ENCODE peak calls at places on chromosome 18, in four cellular contexts. V is choroid plexus epithelial cell, J is fibroblast of the aortic adventitia, D is left lung. N is an unnamed sample.

GRCh38 chr18:51188024-51188701 is 9.3 kb downstream of the MEX3C start:
- DNase-seq in V (no peak), D (no peak), J (no peak), N (no peak)

GRCh38 chr18:63887424-63887823 is at the start of gene SERPINB2:
- DNase-seq in D (no peak), V (no peak), J (peak), N (no peak)

GRCh38 chr18:48541026-48541746 is 2.4 kb downstream of the CTIF start:
- DNase-seq in V (peak), D (peak), J (peak), N (peak)

GRCh38 chr18:8800445-8800844 is 95.1 kb downstream of the MTCL1 start:
- DNase-seq in D (no peak), V (peak), J (peak), N (no peak)

GRCh38 chr18:59458575-59458974 is 99.5 kb upstream of the LMAN1 start:
- DNase-seq in J (peak), V (no peak), D (no peak), N (no peak)

GRCh38 chr18:28529644-28530043 is 352.7 kb upstream of the CDH2 start:
- DNase-seq in J (no peak), V (no peak), D (no peak), N (no peak)

GRCh38 chr18:29912351-29912750 is 1130.2 kb downstream of the DSC3 start:
- DNase-seq in D (no peak), J (no peak), V (no peak), N (no peak)

GRCh38 chr18:22674300-22674699 is 256.6 kb upstream of the CTAGE1 start:
- DNase-seq in J (peak), D (no peak), V (peak), N (no peak)

GRCh38 chr18:43012951-43013350 is 102.5 kb downstream of the RIT2 start:
- DNase-seq in D (no peak), V (peak), J (no peak), N (no peak)

GRCh38 chr18:13014818-13015217 is 23.7 kb downstream of the CEP192 start:
- DNase-seq in V (no peak), J (no peak), D (no peak), N (no peak)

GRCh38 chr18:62485684-62486083 is 37.1 kb upstream of the ZCCHC2 start:
- DNase-seq in V (peak), D (no peak), J (peak), N (peak)

GRCh38 chr18:23943903-23944624 is 70.5 kb upstream of the TTC39C start:
- DNase-seq in D (no peak), J (peak), V (peak), N (no peak)

GRCh38 chr18:67813380-67814028 is 297.0 kb upstream of the DSEL start:
- DNase-seq in D (no peak), J (no peak), V (peak), N (no peak)

GRCh38 chr18:2914844-2915243 is 68.0 kb downstream of the EMILIN2 start:
- DNase-seq in J (no peak), D (no peak), V (no peak), N (no peak)

GRCh38 chr18:79598046-79598884 is 81.3 kb upstream of the CTDP1 start:
- DNase-seq in D (peak), V (no peak), J (no peak), N (peak)

GRCh38 chr18:79569720-79570119 is 109.9 kb upstream of the CTDP1 start:
- DNase-seq in D (peak), V (no peak), J (no peak), N (peak)

GRCh38 chr18:52054301-52054700 is 285.7 kb upstream of the DCC start:
- DNase-seq in V (no peak), J (no peak), D (no peak), N (no peak)

GRCh38 chr18:11040823-11041712 is 108.3 kb downstream of the PIEZO2 start:
- DNase-seq in V (peak), J (peak), D (no peak), N (no peak)

GRCh38 chr18:5986257-5986909 is 91.1 kb upstream of the TMEM200C start:
- DNase-seq in J (no peak), V (no peak), D (no peak), N (no peak)

GRCh38 chr18:34970106-34970505 is 71.1 kb upstream of the MAPRE2 start:
- DNase-seq in V (peak), J (peak), D (no peak), N (no peak)

GRCh38 chr18:23828426-23828825 is 139.2 kb downstream of the LAMA3 start:
- DNase-seq in V (peak), D (no peak), J (peak), N (no peak)

GRCh38 chr18:57908092-57908491 is 105.0 kb upstream of the ATP8B1 start:
- DNase-seq in D (no peak), V (no peak), J (no peak), N (no peak)

GRCh38 chr18:57913686-57914085 is 110.6 kb upstream of the ATP8B1 start:
- DNase-seq in V (no peak), D (no peak), J (no peak), N (no peak)

GRCh38 chr18:57910134-57910533 is 107.0 kb upstream of the ATP8B1 start:
- DNase-seq in J (no peak), D (no peak), V (peak), N (no peak)

GRCh38 chr18:57909620-57910019 is 106.5 kb upstream of the ATP8B1 start:
- DNase-seq in V (peak), J (peak), D (no peak), N (no peak)

DNA sequence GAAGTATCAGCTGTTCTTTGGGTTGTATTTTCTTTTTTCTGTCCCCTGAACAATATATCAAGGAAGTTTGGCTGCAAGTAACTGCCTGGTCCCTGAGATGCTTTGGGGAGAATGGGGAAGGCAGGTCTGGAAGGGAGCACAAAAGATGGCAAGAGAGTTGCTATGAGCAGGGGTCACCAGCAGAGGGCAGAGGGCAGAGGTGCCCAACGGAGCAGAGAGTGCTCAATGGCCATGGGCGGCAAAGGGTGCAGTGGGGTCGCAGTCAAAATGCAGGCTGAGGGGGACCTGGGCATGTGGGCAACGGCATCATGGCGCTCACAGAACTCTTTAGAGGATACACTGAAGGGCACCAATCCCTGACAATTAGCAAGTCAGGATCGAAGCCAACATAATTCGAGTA is 107.7 kb upstream of the ATP8B1 start:
- DNase-seq in V (no peak), D (no peak), J (no peak), N (no peak)
- TF ChIP-seq CTCF in V (peak), D (no peak), J (peak), N (peak)

DNA sequence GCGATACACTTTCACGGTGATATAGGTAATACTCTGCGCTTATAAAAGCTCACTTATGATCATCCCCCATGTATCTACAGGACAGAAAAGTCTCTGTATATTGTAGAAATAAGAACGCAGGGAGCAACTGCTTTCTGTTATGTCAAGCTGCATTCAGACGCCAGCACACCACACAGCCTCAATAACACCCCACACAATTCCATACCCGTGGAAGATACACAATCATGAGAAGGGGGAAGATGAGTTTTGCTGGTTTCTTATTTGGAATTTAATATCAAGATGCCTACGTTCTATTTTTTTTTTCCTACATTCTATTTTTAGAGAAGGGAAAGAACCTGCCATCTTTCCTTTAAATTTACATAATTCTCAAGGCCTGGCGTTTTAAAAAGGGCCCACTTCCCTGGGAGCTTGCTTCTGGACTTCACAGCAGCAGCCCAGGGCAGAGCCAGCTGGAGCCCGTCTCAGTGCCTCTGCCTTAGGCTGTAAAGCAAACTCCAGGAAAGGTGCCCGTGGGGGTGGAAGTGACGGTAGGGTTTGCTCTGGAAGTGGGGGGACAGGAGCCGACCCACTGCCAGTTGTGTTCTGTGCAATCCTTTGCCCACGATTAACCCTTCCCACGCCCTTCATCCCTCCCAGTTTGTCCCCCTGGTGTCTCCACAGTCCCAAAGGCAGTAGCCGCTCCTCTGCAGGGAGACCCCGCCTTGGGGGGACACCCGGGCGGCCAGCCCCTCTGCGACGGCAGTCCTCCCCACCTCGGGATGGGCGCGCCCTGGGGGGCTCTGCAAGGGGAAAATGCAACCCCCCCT is 5.3 kb downstream of the PTGR3 start:
- DNase-seq in D (peak), V (no peak), J (peak), N (peak)
- H3K4me3 ChIP-seq in D (peak), V (peak), J (peak), N (peak)

DNA sequence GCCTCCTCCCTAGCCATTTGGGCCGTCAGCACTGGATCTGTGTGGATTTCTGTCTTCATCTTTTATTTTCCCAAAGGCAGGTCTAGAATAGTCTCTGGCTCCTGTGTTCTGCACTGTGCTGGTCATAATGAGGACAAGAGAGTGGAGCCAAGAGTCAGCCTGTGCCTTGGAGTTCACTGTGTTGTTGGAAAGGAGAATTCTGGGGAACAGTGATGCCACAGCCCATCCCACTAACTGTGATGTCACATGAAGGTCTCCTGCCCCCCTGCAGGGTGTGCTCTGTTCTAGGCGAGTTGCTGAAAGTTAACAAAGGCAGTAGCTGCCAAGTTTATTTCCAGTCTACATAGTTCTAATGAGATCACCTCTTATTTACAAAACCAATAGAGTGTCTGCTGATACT is 248.5 kb downstream of the TPGS2 start:
- DNase-seq in D (no peak), V (peak), J (peak), N (no peak)
- TF ChIP-seq CTCF in D (no peak), V (peak), J (peak), N (no peak)

GRCh38 chr18:36296591-36297418 is 708 bp upstream of the FHOD3 start:
- DNase-seq in J (peak), D (peak), V (peak), N (no peak)

GRCh38 chr18:36297419-36298112 is at the start of gene FHOD3:
- DNase-seq in V (peak), D (peak), J (peak), N (no peak)

GRCh38 chr18:36299010-36299409 is 1.5 kb downstream of the FHOD3 start:
- DNase-seq in V (no peak), J (no peak), D (no peak), N (no peak)

GRCh38 chr18:36300211-36300610 is 2.7 kb downstream of the FHOD3 start:
- DNase-seq in V (no peak), J (no peak), D (no peak), N (no peak)

DNA sequence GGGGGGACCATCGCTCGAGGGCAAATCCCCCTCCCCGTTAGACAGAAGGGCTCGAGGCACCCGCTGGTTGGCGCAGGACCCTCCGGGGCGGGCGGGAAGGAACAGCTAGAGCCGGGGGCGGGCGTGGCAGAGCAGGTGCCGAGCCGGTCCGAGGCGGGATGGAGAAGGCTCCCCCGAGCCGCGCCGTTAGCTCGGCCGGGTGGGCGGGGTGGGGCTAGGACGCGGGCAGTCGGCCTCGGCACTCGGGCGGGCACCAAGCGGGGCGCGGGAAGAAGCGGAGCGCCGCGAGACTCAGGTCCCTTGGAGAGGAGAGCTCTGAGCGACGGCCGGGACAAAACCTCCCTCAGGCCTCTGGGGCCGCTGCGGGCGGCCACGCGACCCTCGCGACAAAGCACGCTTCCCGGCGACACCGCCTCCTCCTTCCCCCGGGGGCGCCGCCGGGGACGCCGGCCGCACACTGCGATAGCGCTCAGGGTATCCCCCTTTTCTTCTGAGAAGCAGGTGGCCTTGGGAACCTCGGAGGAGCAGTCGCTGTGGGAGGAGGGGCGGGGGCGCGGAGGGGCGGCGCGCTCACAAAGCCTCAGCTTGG is 694 bp downstream of the FHOD3 start:
- DNase-seq in J (no peak), D (peak), V (no peak), N (no peak)
- H3K4me3 ChIP-seq in J (peak), D (peak), V (peak), N (peak)

DNA sequence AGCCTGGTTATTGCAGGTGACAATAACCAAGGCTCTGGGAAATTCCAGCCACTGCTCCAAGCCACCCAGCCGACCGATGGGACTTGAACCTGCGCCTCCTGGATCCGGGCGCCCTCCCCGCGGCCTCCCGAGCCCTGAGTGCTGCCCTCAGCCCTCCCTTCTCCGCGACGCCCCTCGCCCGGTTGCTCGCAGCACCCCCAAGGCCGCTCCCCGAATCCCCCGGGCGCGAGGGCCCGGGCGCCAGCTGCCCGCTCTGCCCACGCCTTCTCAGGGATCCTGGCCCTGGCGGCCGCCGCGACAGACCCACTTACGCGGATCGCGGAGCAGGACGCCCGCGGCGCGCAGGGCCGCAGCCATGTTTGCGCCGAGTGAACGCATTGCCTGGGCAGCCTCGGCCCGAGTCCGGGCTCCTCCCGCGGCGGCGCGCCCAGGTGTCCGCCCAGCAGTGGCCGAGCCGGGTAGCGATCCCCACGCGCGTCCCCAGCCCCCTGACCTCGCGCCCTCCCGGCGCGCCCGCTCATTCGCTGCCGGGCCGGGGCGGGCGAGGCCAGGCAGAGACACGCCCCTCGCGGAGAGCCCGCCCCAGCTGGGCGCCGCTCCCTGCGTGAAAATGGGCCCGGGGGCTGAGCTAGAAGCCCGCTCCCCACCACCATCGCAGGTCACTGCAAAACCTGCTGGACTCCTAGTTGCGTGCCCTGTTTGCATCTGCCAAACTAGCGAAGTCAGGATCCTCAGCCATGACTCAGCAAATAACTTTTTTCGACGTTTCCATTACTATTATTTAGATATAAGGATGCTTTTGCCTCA is at the start of gene FECH:
- DNase-seq in J (peak), D (peak), V (peak), N (peak)
- TF ChIP-seq CTCF in J (no peak), D (no peak), V (no peak), N (no peak)

DNA sequence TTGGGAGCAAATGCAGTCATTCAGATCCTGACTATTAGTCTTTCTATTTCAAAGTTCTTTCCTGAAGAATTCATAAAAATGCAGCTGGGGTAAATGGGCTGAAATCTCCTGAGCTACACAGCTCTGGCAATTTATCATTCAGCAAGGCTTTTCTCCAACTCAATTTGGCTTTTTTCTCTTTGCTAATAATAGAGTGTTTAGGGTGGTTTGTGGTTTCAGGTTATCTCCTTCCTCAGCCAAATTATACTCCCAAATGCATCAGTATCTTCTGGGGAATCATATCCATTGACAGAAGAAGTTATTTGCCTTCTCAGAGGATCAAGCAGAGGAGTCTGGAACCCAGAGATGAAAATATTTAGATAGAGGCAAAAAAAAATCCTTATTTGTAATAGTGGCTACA is 282.4 kb upstream of the SLC14A2 start:
- DNase-seq in V (no peak), J (peak), D (no peak), N (no peak)
- H3K4me3 ChIP-seq in V (no peak), J (no peak), D (no peak), N (no peak)